ENCODE peak calls at places on chromosomes 16 and 17, in nine cellular contexts. L is GDM1; K is HS-27A; C is PC-9; B is choroid plexus epithelial cell; O is HEK293T; T is EL; X is activated T-cell treated with anti-CD3 and anti-CD28 coated beads, Interleukin-2, amount 50 U/mL, for 72 hours; Q is substantia nigra. D is an unnamed sample.

GRCh38 chr17:68591583-68591982 is 9.6 kb downstream of the FAM20A start:
- DNase-seq in L (no peak), T (no peak), B (peak), Q (no peak), O (no peak), X (peak), C (no peak), K (no peak), D (no peak)

GRCh38 chr16:75555213-75555706 is 792 bp downstream of the TMEM231 start:
- DNase-seq in X (peak), Q (peak), L (no peak), B (peak), O (peak), K (peak), T (peak), C (peak), D (peak)

GRCh38 chr17:2837147-2837561 is 40.9 kb downstream of the RAP1GAP2 start:
- DNase-seq in L (no peak), C (no peak), B (no peak), T (no peak), X (peak), O (no peak), Q (no peak), K (no peak), D (no peak)

GRCh38 chr17:51640108-51640622 is 379.8 kb downstream of the UTP18 start:
- DNase-seq in X (peak), T (no peak), C (peak), O (peak), B (peak), Q (no peak), K (no peak), L (no peak), D (peak)

GRCh38 chr17:82492647-82493516 is 26.6 kb upstream of the FOXK2 start:
- DNase-seq in Q (no peak), X (no peak), K (peak), B (peak), L (no peak), O (no peak), C (peak), T (peak), D (no peak)

GRCh38 chr17:19386974-19387920 is at the start of gene MFAP4:
- DNase-seq in C (no peak), B (peak), T (peak), O (no peak), Q (no peak), L (no peak), K (no peak), X (no peak), D (no peak)

GRCh38 chr17:28574536-28574935 is 2.2 kb downstream of the ALDOC start:
- DNase-seq in L (no peak), O (no peak), B (no peak), T (no peak), C (no peak), X (no peak), Q (no peak), K (no peak), D (no peak)

GRCh38 chr17:77409282-77410161 is 268.8 kb downstream of the SEC14L1 start:
- DNase-seq in O (no peak), T (peak), X (no peak), Q (peak), B (peak), K (no peak), C (no peak), L (no peak), D (no peak)

GRCh38 chr17:79608729-79609039 is 2.2 kb downstream of the RBFOX3 start:
- DNase-seq in B (no peak), Q (no peak), K (no peak), C (no peak), T (no peak), L (no peak), O (no peak), X (no peak), D (no peak)

GRCh38 chr17:80229011-80229410 is 8.8 kb downstream of the SLC26A11 start:
- DNase-seq in X (no peak), O (no peak), Q (no peak), C (no peak), B (no peak), T (no peak), K (no peak), L (no peak), D (no peak)

GRCh38 chr17:9544221-9544620 is 31.4 kb downstream of the STX8 start:
- DNase-seq in X (no peak), O (no peak), C (no peak), K (no peak), L (no peak), Q (no peak), B (no peak), T (no peak), D (no peak)

GRCh38 chr17:73984981-73985380 is 218.5 kb upstream of the RPL38 start:
- DNase-seq in Q (no peak), B (no peak), K (no peak), X (no peak), C (no peak), T (no peak), O (no peak), L (peak), D (no peak)

GRCh38 chr16:89037261-89038152 is 56.1 kb upstream of the ACSF3 start:
- DNase-seq in T (peak), Q (no peak), O (peak), C (peak), B (peak), K (no peak), L (peak), X (no peak), D (peak)

GRCh38 chr16:83781-84615 is 6.0 kb downstream of the MPG start:
- DNase-seq in X (peak), B (peak), K (no peak), T (peak), O (no peak), C (peak), Q (no peak), L (no peak), D (no peak)

GRCh38 chr16:14378684-14379467 is 251.2 kb downstream of the PARN start:
- DNase-seq in K (no peak), B (peak), Q (no peak), L (no peak), T (peak), X (no peak), O (no peak), C (peak), D (no peak)

D was measured in endothelial cell.